ENCODE peak calls at places on chromosomes 2 and 18, in eight cellular contexts. One of them, this sample, is unnamed.

GRCh38 chr2:48589170-48589767 is 28.4 kb upstream of the GTF2A1L start:
- DNase-seq in body of pancreas: peak
- DNase-seq in GM12892: no peak
- DNase-seq in lower leg skin: no peak
- DNase-seq in HCT116: peak
- DNase-seq in stomach: no peak
- DNase-seq in GM12891: no peak
- DNase-seq in ovary: peak
- DNase-seq in this sample: peak

GRCh38 chr2:7725132-7725849 is 808.1 kb downstream of the RNF144A start:
- DNase-seq in body of pancreas: no peak
- DNase-seq in GM12892: no peak
- DNase-seq in lower leg skin: no peak
- DNase-seq in HCT116: no peak
- DNase-seq in stomach: no peak
- DNase-seq in GM12891: no peak
- DNase-seq in ovary: no peak
- DNase-seq in this sample: no peak

GRCh38 chr2:165474621-165475269 is 5.2 kb downstream of the CSRNP3 start:
- DNase-seq in body of pancreas: no peak
- DNase-seq in GM12892: no peak
- DNase-seq in lower leg skin: no peak
- DNase-seq in HCT116: no peak
- DNase-seq in stomach: no peak
- DNase-seq in GM12891: no peak
- DNase-seq in ovary: no peak
- DNase-seq in this sample: no peak

GRCh38 chr2:179751184-179751809 is 110.1 kb downstream of the ZNF385B start:
- DNase-seq in body of pancreas: no peak
- DNase-seq in GM12892: no peak
- DNase-seq in lower leg skin: no peak
- DNase-seq in HCT116: peak
- DNase-seq in stomach: no peak
- DNase-seq in GM12891: no peak
- DNase-seq in ovary: no peak
- DNase-seq in this sample: peak

GRCh38 chr2:10196275-10196892 is 73.8 kb downstream of the RRM2 start:
- DNase-seq in body of pancreas: no peak
- DNase-seq in GM12892: no peak
- DNase-seq in lower leg skin: no peak
- DNase-seq in HCT116: no peak
- DNase-seq in stomach: peak
- DNase-seq in GM12891: no peak
- DNase-seq in ovary: no peak
- DNase-seq in this sample: no peak

GRCh38 chr2:67560818-67561221 is 163.7 kb downstream of the ETAA1 start:
- DNase-seq in body of pancreas: no peak
- DNase-seq in GM12892: no peak
- DNase-seq in lower leg skin: no peak
- DNase-seq in HCT116: no peak
- DNase-seq in stomach: no peak
- DNase-seq in GM12891: no peak
- DNase-seq in ovary: no peak
- DNase-seq in this sample: no peak

GRCh38 chr2:43009448-43009847 is 217.0 kb downstream of the ZFP36L2 start:
- DNase-seq in body of pancreas: no peak
- DNase-seq in GM12892: no peak
- DNase-seq in lower leg skin: no peak
- DNase-seq in HCT116: no peak
- DNase-seq in stomach: no peak
- DNase-seq in GM12891: no peak
- DNase-seq in ovary: no peak
- DNase-seq in this sample: no peak

GRCh38 chr2:119760237-119760807 is 600 bp downstream of the PTPN4 start:
- DNase-seq in body of pancreas: peak
- DNase-seq in GM12892: no peak
- DNase-seq in lower leg skin: no peak
- DNase-seq in HCT116: no peak
- DNase-seq in stomach: peak
- DNase-seq in GM12891: no peak
- DNase-seq in ovary: no peak
- DNase-seq in this sample: no peak

GRCh38 chr2:12469053-12469625 is 247.6 kb upstream of the TRIB2 start:
- DNase-seq in body of pancreas: no peak
- DNase-seq in GM12892: no peak
- DNase-seq in lower leg skin: no peak
- DNase-seq in HCT116: no peak
- DNase-seq in stomach: no peak
- DNase-seq in GM12891: no peak
- DNase-seq in ovary: no peak
- DNase-seq in this sample: no peak

GRCh38 chr2:73291093-73291460 is 2.3 kb downstream of the EGR4 start:
- DNase-seq in body of pancreas: peak
- DNase-seq in GM12892: peak
- DNase-seq in lower leg skin: no peak
- DNase-seq in HCT116: no peak
- DNase-seq in stomach: no peak
- DNase-seq in GM12891: no peak
- DNase-seq in ovary: peak
- DNase-seq in this sample: peak

GRCh38 chr2:220489116-220489515 is 861.7 kb downstream of the SLC4A3 start:
- DNase-seq in body of pancreas: no peak
- DNase-seq in GM12892: no peak
- DNase-seq in lower leg skin: no peak
- DNase-seq in HCT116: no peak
- DNase-seq in stomach: no peak
- DNase-seq in GM12891: no peak
- DNase-seq in ovary: no peak
- DNase-seq in this sample: no peak

GRCh38 chr2:96763511-96764252 is 3.0 kb downstream of the CNNM4 start:
- DNase-seq in body of pancreas: peak
- DNase-seq in GM12892: peak
- DNase-seq in lower leg skin: no peak
- DNase-seq in HCT116: no peak
- DNase-seq in stomach: no peak
- DNase-seq in GM12891: no peak
- DNase-seq in ovary: no peak
- DNase-seq in this sample: peak

GRCh38 chr2:45813003-45813601 is 161.6 kb downstream of the PRKCE start:
- DNase-seq in body of pancreas: peak
- DNase-seq in GM12892: no peak
- DNase-seq in lower leg skin: no peak
- DNase-seq in HCT116: no peak
- DNase-seq in stomach: no peak
- DNase-seq in GM12891: no peak
- DNase-seq in ovary: peak
- DNase-seq in this sample: no peak

GRCh38 chr2:28119631-28120030 is 229.1 kb downstream of the BABAM2 start:
- DNase-seq in body of pancreas: no peak
- DNase-seq in GM12892: no peak
- DNase-seq in lower leg skin: no peak
- DNase-seq in HCT116: no peak
- DNase-seq in stomach: no peak
- DNase-seq in GM12891: no peak
- DNase-seq in ovary: no peak
- DNase-seq in this sample: no peak

GRCh38 chr2:25808006-25808383 is 70.3 kb downstream of the ASXL2 start:
- DNase-seq in body of pancreas: no peak
- DNase-seq in GM12892: no peak
- DNase-seq in lower leg skin: no peak
- DNase-seq in HCT116: no peak
- DNase-seq in stomach: no peak
- DNase-seq in GM12891: no peak
- DNase-seq in ovary: no peak
- DNase-seq in this sample: no peak

GRCh38 chr2:80365762-80366161 is 61.2 kb upstream of the LRRTM1 start:
- DNase-seq in body of pancreas: no peak
- DNase-seq in GM12892: no peak
- DNase-seq in lower leg skin: no peak
- DNase-seq in HCT116: no peak
- DNase-seq in stomach: no peak
- DNase-seq in GM12891: no peak
- DNase-seq in ovary: no peak
- DNase-seq in this sample: no peak

GRCh38 chr2:127737892-127738291 is 36.6 kb downstream of the SFT2D3 start:
- DNase-seq in body of pancreas: no peak
- DNase-seq in GM12892: no peak
- DNase-seq in lower leg skin: no peak
- DNase-seq in HCT116: no peak
- DNase-seq in stomach: no peak
- DNase-seq in GM12891: no peak
- DNase-seq in ovary: no peak
- DNase-seq in this sample: no peak

GRCh38 chr2:25341753-25342371 is at the start of gene DNMT3A:
- DNase-seq in body of pancreas: peak
- DNase-seq in GM12892: peak
- DNase-seq in lower leg skin: no peak
- DNase-seq in HCT116: no peak
- DNase-seq in stomach: peak
- DNase-seq in GM12891: peak
- DNase-seq in ovary: peak
- DNase-seq in this sample: peak

GRCh38 chr2:68749345-68749744 is 14.7 kb downstream of the ARHGAP25 start:
- DNase-seq in body of pancreas: no peak
- DNase-seq in GM12892: no peak
- DNase-seq in lower leg skin: peak
- DNase-seq in HCT116: no peak
- DNase-seq in stomach: no peak
- DNase-seq in GM12891: no peak
- DNase-seq in ovary: no peak
- DNase-seq in this sample: no peak

GRCh38 chr2:223549215-223549614 is 52.9 kb downstream of the SCG2 start:
- DNase-seq in body of pancreas: no peak
- DNase-seq in GM12892: no peak
- DNase-seq in lower leg skin: peak
- DNase-seq in HCT116: peak
- DNase-seq in stomach: no peak
- DNase-seq in GM12891: no peak
- DNase-seq in ovary: no peak
- DNase-seq in this sample: no peak

DNA sequence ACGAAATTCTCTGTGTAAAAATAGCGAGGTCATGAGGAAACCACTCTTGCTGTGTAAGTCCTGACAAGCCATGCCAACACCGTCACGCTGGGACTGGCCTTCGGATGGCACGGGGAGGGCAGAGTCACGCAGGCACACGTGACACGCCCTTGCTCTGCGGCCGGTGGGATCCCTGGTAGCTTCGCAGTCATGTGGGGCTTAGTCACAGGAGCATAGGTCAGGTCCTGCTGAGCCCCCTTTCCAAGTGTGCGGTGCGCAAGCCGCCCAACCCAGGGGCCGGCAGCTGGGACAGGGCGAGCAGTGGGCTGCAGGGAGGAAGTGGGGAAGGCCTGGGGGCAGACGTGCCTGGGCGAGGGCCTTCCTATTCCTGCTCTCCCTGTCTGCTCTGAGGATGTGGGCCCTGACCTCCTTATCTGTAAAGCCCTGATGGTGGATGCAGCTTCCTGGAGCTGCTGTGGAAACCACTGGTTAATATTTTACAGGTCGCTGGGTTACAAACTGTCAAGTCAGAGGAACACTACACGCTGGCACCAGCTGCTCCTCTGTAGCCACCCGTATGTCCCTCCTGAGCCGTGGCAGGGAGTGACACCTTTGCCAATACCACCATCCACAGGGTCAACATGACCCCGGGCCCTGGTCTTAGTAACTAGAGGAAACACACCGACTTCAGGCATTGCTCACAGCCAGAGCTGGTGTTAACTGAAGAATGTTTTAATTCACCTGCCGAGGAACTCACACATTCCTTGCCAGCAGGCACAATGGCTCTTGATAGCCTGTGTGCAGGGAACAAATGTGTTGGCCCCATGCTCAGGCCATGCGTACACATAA is 17.8 kb downstream of the MBP start:
- DNase-seq in body of pancreas: peak
- DNase-seq in GM12892: no peak
- DNase-seq in lower leg skin: peak
- DNase-seq in HCT116: no peak
- DNase-seq in stomach: peak
- DNase-seq in GM12891: no peak
- DNase-seq in ovary: peak
- DNase-seq in this sample: peak
- TF ChIP-seq POLR2A in body of pancreas: no peak
- TF ChIP-seq POLR2A in GM12892: peak
- TF ChIP-seq POLR2A in lower leg skin: no peak
- TF ChIP-seq POLR2A in HCT116: no peak
- TF ChIP-seq POLR2A in stomach: no peak
- TF ChIP-seq POLR2A in GM12891: no peak
- TF ChIP-seq POLR2A in ovary: no peak
- TF ChIP-seq POLR2A in this sample: peak

DNA sequence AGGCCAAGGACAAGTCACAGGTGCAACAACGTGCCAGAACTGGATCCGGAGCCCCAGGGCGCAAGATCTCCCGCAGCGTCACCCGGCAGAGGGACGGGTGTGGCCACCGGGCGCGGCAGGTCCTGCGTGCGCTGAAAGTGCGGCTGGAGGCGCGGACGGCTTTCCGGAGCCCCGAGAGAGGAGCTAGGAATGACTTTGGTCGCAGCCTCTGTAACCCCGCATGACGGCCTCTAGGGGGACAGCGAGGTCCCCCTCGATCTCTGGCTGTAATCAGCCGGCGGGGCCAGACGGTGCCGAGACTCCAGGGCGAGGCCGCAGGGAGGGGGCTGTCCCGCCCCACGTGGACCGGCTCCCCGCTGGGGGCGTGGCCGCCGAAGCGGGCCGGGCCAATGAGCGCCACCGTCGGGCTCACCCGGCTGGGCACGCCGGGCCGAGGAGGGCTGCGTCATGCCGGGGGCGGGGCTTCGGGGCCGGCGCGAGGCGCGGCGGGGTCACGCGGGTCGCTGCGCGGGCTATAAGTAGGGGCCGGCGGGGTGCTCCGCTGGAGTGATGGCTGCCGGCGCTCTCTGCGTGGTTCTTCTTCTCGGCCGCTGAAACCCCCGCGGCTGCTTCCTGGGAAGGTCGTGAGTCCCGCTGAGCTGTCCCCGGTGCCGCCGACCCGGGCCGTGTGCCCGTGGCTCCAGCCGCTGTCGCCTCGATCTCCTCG is at the start of gene SLC20A1:
- DNase-seq in body of pancreas: peak
- DNase-seq in GM12892: peak
- DNase-seq in lower leg skin: peak
- DNase-seq in HCT116: peak
- DNase-seq in stomach: peak
- DNase-seq in GM12891: peak
- DNase-seq in ovary: peak
- DNase-seq in this sample: peak
- TF ChIP-seq POLR2A in body of pancreas: peak
- TF ChIP-seq POLR2A in GM12892: peak
- TF ChIP-seq POLR2A in lower leg skin: peak
- TF ChIP-seq POLR2A in HCT116: peak
- TF ChIP-seq POLR2A in stomach: no peak
- TF ChIP-seq POLR2A in GM12891: peak
- TF ChIP-seq POLR2A in ovary: peak
- TF ChIP-seq POLR2A in this sample: peak

GRCh38 chr2:197453914-197454398 is 604 bp downstream of the COQ10B start:
- DNase-seq in body of pancreas: peak
- DNase-seq in GM12892: peak
- DNase-seq in lower leg skin: peak
- DNase-seq in HCT116: peak
- DNase-seq in stomach: peak
- DNase-seq in GM12891: peak
- DNase-seq in ovary: no peak
- DNase-seq in this sample: no peak
- TF ChIP-seq POLR2A in body of pancreas: no peak
- TF ChIP-seq POLR2A in GM12892: no peak
- TF ChIP-seq POLR2A in lower leg skin: no peak
- TF ChIP-seq POLR2A in HCT116: no peak
- TF ChIP-seq POLR2A in stomach: no peak
- TF ChIP-seq POLR2A in GM12891: no peak
- TF ChIP-seq POLR2A in ovary: no peak
- TF ChIP-seq POLR2A in this sample: peak

GRCh38 chr2:237512774-237513466 is 25.9 kb downstream of the MLPH start:
- DNase-seq in body of pancreas: peak
- DNase-seq in GM12892: peak
- DNase-seq in lower leg skin: peak
- DNase-seq in HCT116: peak
- DNase-seq in stomach: peak
- DNase-seq in GM12891: peak
- DNase-seq in ovary: peak
- DNase-seq in this sample: peak
- TF ChIP-seq POLR2A in body of pancreas: no peak
- TF ChIP-seq POLR2A in GM12892: no peak
- TF ChIP-seq POLR2A in lower leg skin: no peak
- TF ChIP-seq POLR2A in HCT116: no peak
- TF ChIP-seq POLR2A in stomach: no peak
- TF ChIP-seq POLR2A in GM12891: no peak
- TF ChIP-seq POLR2A in ovary: no peak
- TF ChIP-seq POLR2A in this sample: no peak